ENCODE peak calls at places on chromosomes 1 and 21, in seven cellular contexts. M is colonic mucosa, Y is stomach, V is left lung, U is lung, Q is left ventricle myocardium inferior, N is transverse colon. I is an unnamed sample.

GRCh38 chr1:240169188-240169587 is 77.5 kb downstream of the FMN2 start:
- DNase-seq in M (no peak), N (no peak), V (no peak), U (no peak), Y (no peak), Q (no peak), I (no peak)

GRCh38 chr1:225651872-225652725 is 824 bp downstream of the ENAH start:
- DNase-seq in Q (peak; percentile 31), U (no peak), Y (no peak), N (no peak), V (no peak), M (peak; percentile 60), I (no peak)

GRCh38 chr1:39575191-39576015 is 1.2 kb downstream of the PABPC4 start:
- DNase-seq in Y (peak; percentile 69), Q (peak; percentile 60), U (peak; percentile 50), V (peak; percentile 71), N (peak; percentile 58), M (peak; percentile 58), I (peak; percentile 64)

GRCh38 chr1:64539808-64540207 is 69.9 kb downstream of the CACHD1 start:
- DNase-seq in V (peak; percentile 44), Y (peak; percentile 80), U (peak; percentile 52), Q (peak; percentile 69), M (peak; percentile 48), N (peak; percentile 52), I (no peak)

GRCh38 chr1:169682077-169682476 is 29.3 kb downstream of the SELL start:
- DNase-seq in U (no peak), M (no peak), V (no peak), Y (no peak), N (no peak), Q (no peak), I (no peak)

GRCh38 chr21:31873696-31874599 is 1.1 kb downstream of the HUNK start:
- DNase-seq in N (peak; percentile 68), V (peak; percentile 46), U (peak; percentile 36), M (peak; percentile 79), Q (peak; percentile 33), Y (peak; percentile 51), I (peak; percentile 38)

GRCh38 chr1:54826226-54826816 is 25.2 kb upstream of the TTC22 start:
- DNase-seq in U (no peak), Q (no peak), N (no peak), V (no peak), Y (peak; percentile 2), M (no peak), I (no peak)

GRCh38 chr1:19405761-19406481 is 79.4 kb downstream of the CAPZB start:
- DNase-seq in Y (no peak), N (no peak), U (no peak), V (peak; percentile 55), M (peak; percentile 33), Q (no peak), I (no peak)

GRCh38 chr1:176252191-176252590 is 45.1 kb upstream of the COP1 start:
- DNase-seq in Y (no peak), V (no peak), N (no peak), M (no peak), U (no peak), Q (no peak), I (no peak)

GRCh38 chr21:14438204-14438603 is 55.3 kb upstream of the HSPA13 start:
- DNase-seq in N (no peak), Y (no peak), V (no peak), M (no peak), Q (no peak), U (no peak), I (no peak)

GRCh38 chr1:20160034-20160433 is 20.9 kb downstream of the PLA2G2F start:
- DNase-seq in U (no peak), N (no peak), Y (no peak), V (no peak), Q (no peak), M (no peak), I (no peak)

GRCh38 chr1:30735124-30735523 is 11.7 kb upstream of the MATN1 start:
- DNase-seq in U (no peak), N (no peak), Q (peak; percentile 34), M (no peak), Y (no peak), V (no peak), I (no peak)

GRCh38 chr1:228378453-228379164 is 28.0 kb downstream of the TRIM11 start:
- DNase-seq in Q (peak; percentile 74), U (peak; percentile 82), N (peak; percentile 56), Y (peak; percentile 58), M (peak; percentile 68), V (peak; percentile 80), I (peak; percentile 19)
- TF ChIP-seq CTCF in Q (peak; percentile 60), U (no peak), N (peak; percentile 64), Y (peak; percentile 41), M (peak; percentile 29), V (peak; percentile 44), I (peak; percentile 43)

GRCh38 chr21:44478801-44479167 is 23.5 kb downstream of the LRRC3 start:
- DNase-seq in U (no peak), Q (no peak), N (no peak), V (peak; percentile 2), Y (no peak), M (no peak), I (no peak)

GRCh38 chr21:44478124-44478800 is 23.0 kb downstream of the LRRC3 start:
- DNase-seq in V (peak; percentile 17), Q (no peak), M (no peak), U (no peak), N (no peak), Y (no peak), I (no peak)

GRCh38 chr21:44477712-44478111 is 22.4 kb downstream of the LRRC3 start:
- DNase-seq in M (no peak), V (peak; percentile 21), Q (no peak), N (no peak), U (no peak), Y (no peak), I (no peak)

GRCh38 chr21:44482581-44483287 is 27.4 kb downstream of the LRRC3 start:
- DNase-seq in Y (no peak), N (no peak), U (no peak), V (no peak), M (no peak), Q (no peak), I (no peak)

GRCh38 chr21:44480200-44481065 is 25.1 kb downstream of the LRRC3 start:
- DNase-seq in Y (no peak), N (no peak), V (no peak), M (no peak), U (no peak), Q (no peak), I (no peak)
- H3K9me3 ChIP-seq in Y (no peaks in the 10 kb centered on the region), N (no peaks in the 10 kb centered on the region), V (no peaks in the 10 kb centered on the region), M (no peaks in the 10 kb centered on the region), U (no peaks in the 10 kb centered on the region), Q (no peaks in the 10 kb centered on the region), I (no peaks in the 10 kb centered on the region)

DNA sequence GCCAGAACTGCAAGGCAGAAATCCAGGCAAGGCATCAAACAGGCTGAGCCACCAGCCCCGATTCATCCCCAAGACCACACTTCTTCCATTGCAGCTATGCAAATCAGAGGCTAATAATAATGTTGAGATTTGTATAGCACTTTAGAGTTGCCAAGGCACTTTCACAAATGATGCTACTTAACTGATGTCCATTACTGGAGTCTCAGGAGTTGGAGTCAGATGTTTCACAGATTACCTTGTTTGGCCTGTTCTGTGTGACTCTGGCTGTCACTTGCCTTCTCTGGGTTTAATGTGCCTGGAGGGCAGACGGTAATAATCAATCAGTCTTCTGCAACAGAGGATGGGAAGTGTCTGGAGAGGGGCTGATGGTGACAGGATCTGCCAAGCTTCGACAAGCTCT is 40.8 kb upstream of the MPZL1 start:
- DNase-seq in M (no peak), N (no peak), U (no peak), Y (no peak), Q (no peak), V (no peak), I (no peak)
- H3K4me1 ChIP-seq in M (no peaks in the 10 kb centered on the region), N (peaks cover 49% of the 10 kb centered on the region), U (peaks cover 27% of the 10 kb centered on the region), Y (peaks cover 54% of the 10 kb centered on the region), Q (peaks cover 99% of the 10 kb centered on the region), V (peaks cover 40% of the 10 kb centered on the region), I (peaks cover 37% of the 10 kb centered on the region)

GRCh38 chr1:159122005-159122621 is 45.5 kb upstream of the AIM2 start:
- DNase-seq in U (no peak), M (no peak), Y (no peak), N (no peak), V (no peak), Q (no peak), I (no peak)
- TF ChIP-seq CTCF in U (no peak), M (no peak), Y (no peak), N (no peak), V (no peak), Q (no peak), I (no peak)

I was measured in CD8-positive, alpha-beta T cell.